ENCODE peak calls at places on chromosomes 2 and 18, in eight cellular contexts. Y is brain microvascular endothelial cell; N is uterus; P is tibial artery; H is kidney; I is HAP-1; E is effector memory CD4-positive, alpha-beta T cell; V is BJ. A is an unnamed sample. For H3K36me3, the result is how much of the 10 kb centered on the place peaks cover.

GRCh38 chr2:223001831-223002230 is 50.2 kb upstream of the KCNE4 start:
- DNase-seq in E (no peak), H (no peak), N (no peak), V (no peak), P (no peak), Y (peak), I (no peak), A (no peak)

GRCh38 chr2:209563453-209563852 is 139.6 kb downstream of the MAP2 start:
- DNase-seq in I (no peak), H (no peak), E (no peak), N (no peak), V (no peak), Y (no peak), P (no peak), A (no peak)

GRCh38 chr2:7866825-7867224 is 815.0 kb upstream of the ID2 start:
- DNase-seq in E (no peak), N (no peak), V (no peak), P (no peak), Y (no peak), H (no peak), I (no peak), A (no peak)

GRCh38 chr2:162113088-162113770 is 38.8 kb downstream of the GCG start:
- DNase-seq in E (no peak), Y (no peak), N (no peak), H (no peak), V (no peak), P (no peak), I (no peak), A (no peak)

GRCh38 chr18:12692206-12692605 is 10.3 kb downstream of the CEP76 start:
- DNase-seq in I (no peak), Y (no peak), H (no peak), V (no peak), E (no peak), P (no peak), N (no peak), A (no peak)

GRCh38 chr2:111049792-111050640 is 70.7 kb upstream of the BCL2L11 start:
- DNase-seq in H (no peak), E (no peak), V (no peak), N (no peak), Y (no peak), P (no peak), I (no peak), A (no peak)

GRCh38 chr2:201913197-201913596 is 106.9 kb downstream of the CDK15 start:
- DNase-seq in V (no peak), I (no peak), P (no peak), E (no peak), N (no peak), H (no peak), Y (no peak), A (no peak)

GRCh38 chr2:112494839-112495238 is 12.9 kb downstream of the TTL start:
- DNase-seq in H (no peak), N (no peak), Y (no peak), P (no peak), E (no peak), V (no peak), I (no peak), A (no peak)

GRCh38 chr2:65554765-65555561 is 122.6 kb upstream of the SPRED2 start:
- DNase-seq in E (no peak), H (no peak), V (no peak), I (no peak), N (no peak), P (no peak), Y (no peak), A (no peak)

GRCh38 chr2:205766765-205767359 is 84.6 kb downstream of the NRP2 start:
- DNase-seq in V (no peak), I (peak), Y (peak), P (peak), H (no peak), E (no peak), N (peak), A (no peak)

GRCh38 chr2:136019825-136020224 is 34.4 kb upstream of the DARS1 start:
- DNase-seq in V (no peak), Y (no peak), H (no peak), N (no peak), I (no peak), E (no peak), P (no peak), A (no peak)

GRCh38 chr18:55830490-55830889 is 242.5 kb upstream of the TCF4 start:
- DNase-seq in I (no peak), H (no peak), E (no peak), Y (no peak), N (no peak), V (no peak), P (no peak), A (no peak)

GRCh38 chr2:17795309-17795708 is 21.0 kb upstream of the MSGN1 start:
- DNase-seq in E (no peak), Y (no peak), I (no peak), P (no peak), H (no peak), V (no peak), N (no peak), A (no peak)

GRCh38 chr2:16247371-16248177 is 307.2 kb downstream of the MYCN start:
- DNase-seq in Y (no peak), H (no peak), V (no peak), E (no peak), I (no peak), P (no peak), N (no peak), A (no peak)

GRCh38 chr2:120866071-120866470 is 130.4 kb downstream of the GLI2 start:
- DNase-seq in E (no peak), I (no peak), P (no peak), V (no peak), H (no peak), N (no peak), Y (no peak), A (peak)

GRCh38 chr2:196247979-196248286 is 76.6 kb upstream of the STK17B start:
- DNase-seq in H (no peak), P (no peak), E (no peak), Y (no peak), V (no peak), I (no peak), N (no peak), A (no peak)

GRCh38 chr2:235762832-235763598 is 269.2 kb downstream of the AGAP1 start:
- DNase-seq in P (no peak), E (no peak), Y (no peak), I (no peak), V (no peak), H (no peak), N (no peak), A (no peak)

GRCh38 chr2:20650412-20650879 is 452 bp downstream of the HS1BP3 start:
- DNase-seq in H (peak), I (peak), P (no peak), Y (peak), E (no peak), V (no peak), N (peak), A (peak)

GRCh38 chr2:229090231-229090630 is 180.9 kb downstream of the PID1 start:
- DNase-seq in E (no peak), V (no peak), Y (no peak), H (no peak), N (no peak), P (no peak), I (no peak), A (peak)

GRCh38 chr2:48531141-48531648 is 1.2 kb downstream of the STON1 start:
- DNase-seq in I (peak), N (no peak), Y (peak), H (no peak), E (no peak), P (no peak), V (peak), A (no peak)

GRCh38 chr2:241229563-241230401 is 41.3 kb downstream of the ANO7 start:
- DNase-seq in H (peak), N (no peak), P (no peak), V (no peak), Y (no peak), E (no peak), I (no peak), A (peak)

GRCh38 chr2:215882689-215883088 is 130.7 kb downstream of the MREG start:
- DNase-seq in N (no peak), E (no peak), P (no peak), I (no peak), V (no peak), H (no peak), Y (peak), A (no peak)

GRCh38 chr2:216287251-216287650 is 85.0 kb downstream of the MARCHF4 start:
- DNase-seq in I (no peak), P (no peak), Y (peak), N (no peak), V (no peak), H (no peak), E (no peak), A (no peak)

GRCh38 chr2:66925128-66925527 is 472.0 kb upstream of the ETAA1 start:
- DNase-seq in H (no peak), P (no peak), V (no peak), I (no peak), Y (no peak), E (no peak), N (no peak), A (no peak)

GRCh38 chr2:197198890-197199289 is 111.7 kb downstream of the ANKRD44 start:
- DNase-seq in V (no peak), P (peak), Y (no peak), I (peak), N (peak), H (peak), E (peak), A (peak)

GRCh38 chr2:43950383-43951008 is 45.3 kb downstream of the LRPPRC start:
- DNase-seq in E (no peak), Y (peak), H (no peak), N (no peak), V (peak), I (peak), P (no peak), A (no peak)

GRCh38 chr2:147424766-147425165 is 420.1 kb upstream of the ACVR2A start:
- DNase-seq in N (no peak), H (no peak), E (no peak), Y (no peak), V (no peak), I (no peak), P (no peak), A (no peak)

GRCh38 chr2:69356471-69356870 is 30.6 kb downstream of the GFPT1 start:
- DNase-seq in P (no peak), I (no peak), E (no peak), V (no peak), H (no peak), N (no peak), Y (no peak), A (no peak)

GRCh38 chr2:69348781-69349180 is 38.2 kb downstream of the GFPT1 start:
- DNase-seq in Y (no peak), I (no peak), V (no peak), P (no peak), E (no peak), H (no peak), N (no peak), A (no peak)

GRCh38 chr2:69358914-69359313 is 28.1 kb downstream of the GFPT1 start:
- DNase-seq in V (no peak), E (no peak), I (peak), H (no peak), N (no peak), Y (no peak), P (no peak), A (no peak)

GRCh38 chr2:69353360-69353759 is 33.7 kb downstream of the GFPT1 start:
- DNase-seq in H (no peak), Y (no peak), E (no peak), N (no peak), I (no peak), V (no peak), P (no peak), A (no peak)
- H3K36me3 ChIP-seq in H (under half), Y (half or more), E (under half), N (under half), I (half or more), V (under half), P (half or more), A (under half)

DNA sequence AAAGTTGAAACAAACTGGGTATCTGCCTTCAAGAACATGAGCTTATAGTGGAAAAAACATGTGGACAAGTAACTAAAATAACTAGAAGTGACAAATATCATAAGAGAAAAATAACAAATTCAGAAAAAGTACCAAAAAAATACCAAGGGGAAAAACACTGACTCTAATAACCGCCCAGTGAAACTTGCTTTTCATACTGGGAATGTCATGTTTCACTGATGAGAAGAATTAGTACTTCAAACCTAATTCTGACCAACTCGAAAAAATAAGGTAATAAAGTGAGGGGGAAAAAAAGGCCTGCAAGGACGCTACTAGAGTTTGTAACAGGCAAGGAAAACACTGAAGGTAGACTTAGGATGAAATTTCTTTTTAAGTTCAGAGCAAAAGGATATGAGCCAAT is 83.6 kb downstream of the RTTN start:
- DNase-seq in P (no peak), E (no peak), H (no peak), N (no peak), V (no peak), I (no peak), Y (no peak), A (no peak)
- H3K36me3 ChIP-seq in P (under half), E (under half), H (under half), N (under half), V (under half), I (under half), Y (under half), A (under half)

GRCh38 chr2:238702691-238703415 is 145.0 kb upstream of the TWIST2 start:
- DNase-seq in P (no peak), N (no peak), V (no peak), Y (no peak), H (no peak), E (no peak), I (no peak), A (peak)
- H3K36me3 ChIP-seq in P (under half), N (under half), V (under half), Y (under half), H (under half), E (under half), I (under half), A (under half)

GRCh38 chr2:86025976-86026743 is 79.5 kb downstream of the POLR1A start:
- DNase-seq in V (no peak), P (no peak), H (no peak), I (no peak), Y (no peak), N (peak), E (no peak), A (peak)
- H3K36me3 ChIP-seq in V (under half), P (half or more), H (under half), I (half or more), Y (under half), N (under half), E (half or more), A (under half)

A was measured in aorta.